ENCODE peak calls at places on chromosomes 4 and X, in seven cellular contexts. H is fibroblast of lung, C is mesendoderm, P is GM23248, B is neural progenitor cell, G is mammary epithelial cell, W is SK-N-SH. I is an unnamed sample.

GRCh38 chr4:84573738-84574720 is 8.9 kb upstream of the CDS1 start:
- DNase-seq in H (no peak), W (no peak), G (peak; percentile 60), P (peak; percentile 54), C (peak; percentile 42), B (no peak), I (no peak)

GRCh38 chr4:143025111-143025704 is 159.5 kb upstream of the USP38 start:
- DNase-seq in H (peak; percentile 68), B (peak; percentile 54), P (peak; percentile 69), W (no peak), G (peak; percentile 21), C (peak; percentile 80), I (no peak)

GRCh38 chrX:103356897-103357296 is 591 bp downstream of the TCEAL9 start:
- DNase-seq in H (no peak), P (peak; percentile 45), G (no peak), W (peak; percentile 29), C (no peak), B (peak; percentile 31), I (peak; percentile 50)

GRCh38 chrX:134688839-134689238 is 30.6 kb upstream of the PLAC1 start:
- DNase-seq in W (no peak), H (peak; percentile 76), B (no peak), G (peak; percentile 74), P (peak; percentile 78), C (no peak), I (no peak)

GRCh38 chr4:108849611-108850406 is 87.0 kb upstream of the ETNPPL start:
- DNase-seq in B (no peak), P (peak; percentile 79), C (no peak), G (no peak), W (no peak), H (peak; percentile 89), I (no peak)

GRCh38 chr4:140088317-140088967 is 65.5 kb downstream of the MAML3 start:
- DNase-seq in B (no peak), G (no peak), C (peak; percentile 69), H (peak; percentile 56), P (peak; percentile 34), W (no peak), I (no peak)

GRCh38 chr4:111070390-111070789 is 447.5 kb upstream of the PITX2 start:
- DNase-seq in H (no peak), B (no peak), G (no peak), P (peak; percentile 53), W (no peak), C (no peak), I (no peak)

GRCh38 chrX:153829799-153830631 is at the start of gene PDZD4:
- DNase-seq in H (no peak), P (peak; percentile 9), C (peak; percentile 66), B (peak; percentile 52), G (no peak), W (peak; percentile 74), I (no peak)

GRCh38 chr4:48639816-48640215 is 140.3 kb downstream of the FRYL start:
- DNase-seq in W (no peak), C (no peak), P (no peak), B (no peak), G (no peak), H (no peak), I (no peak)

GRCh38 chr4:53015681-53016080 is 153.6 kb downstream of the RASL11B start:
- DNase-seq in G (no peak), C (peak; percentile 53), W (peak; percentile 36), H (peak; percentile 55), P (peak; percentile 70), B (peak; percentile 66), I (peak; percentile 29)

GRCh38 chrX:148380614-148381561 is 119.5 kb upstream of the AFF2 start:
- DNase-seq in B (no peak), C (peak; percentile 35), G (peak; percentile 2), H (peak; percentile 32), P (peak; percentile 36), W (no peak), I (no peak)

GRCh38 chrX:49039598-49040375 is 3.4 kb downstream of the TFE3 start:
- DNase-seq in B (peak; percentile 92), G (peak; percentile 88), C (peak; percentile 99), H (peak; percentile 93), W (peak; percentile 36), P (peak; percentile 93), I (peak; percentile 52)

GRCh38 chrX:140744085-140744484 is 34.5 kb downstream of the LINC00632 start:
- DNase-seq in W (no peak), B (no peak), G (no peak), P (no peak), C (peak; percentile 31), H (peak; percentile 48), I (no peak)

DNA sequence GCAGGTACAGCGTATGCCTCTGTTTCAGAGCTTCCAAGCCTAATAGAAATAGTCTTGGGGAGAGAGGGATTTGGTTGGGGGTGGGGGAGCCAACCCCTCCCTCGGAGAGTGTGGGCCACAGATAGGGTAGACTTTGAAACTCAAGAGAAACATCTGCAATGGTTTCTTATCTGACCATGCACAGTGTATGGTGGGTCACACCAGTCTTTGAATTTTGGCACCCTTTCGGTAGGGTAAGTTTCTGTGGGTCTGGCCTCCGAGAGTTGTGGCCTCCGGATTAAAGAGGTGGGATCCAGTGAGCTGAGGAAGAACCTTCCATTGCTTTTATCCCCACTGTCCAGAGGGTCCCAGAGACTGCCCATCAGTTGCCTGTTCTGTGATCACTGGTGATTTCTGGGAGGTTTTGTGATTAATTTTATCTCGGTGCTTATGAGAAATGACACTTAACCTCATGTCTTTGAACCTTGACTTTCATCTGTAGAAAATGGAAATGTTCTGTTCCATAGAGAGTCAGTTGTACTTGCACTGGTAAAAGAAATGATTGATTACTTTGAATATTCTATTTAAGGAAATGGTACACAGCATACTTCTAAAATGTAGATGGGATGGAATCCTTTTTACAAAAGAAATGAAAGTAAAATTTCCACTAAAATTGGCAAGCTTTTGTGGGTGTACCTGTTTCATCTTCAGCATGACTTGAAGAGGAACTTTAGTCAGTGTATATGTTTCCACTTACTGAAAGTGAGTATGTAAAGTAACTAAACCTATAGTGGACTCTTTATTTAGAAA is 62.7 kb downstream of the TMEM131L start:
- DNase-seq in W (no peak), C (no peak), B (no peak), G (no peak), H (no peak), P (no peak), I (peak; percentile 10)
- H3K9ac ChIP-seq in W (no peak overlapping the region), C (no peak overlapping the region), B (no peak overlapping the region), G (no peak overlapping the region), H (no peak overlapping the region), P (no peak overlapping the region), I (no peak overlapping the region)

DNA sequence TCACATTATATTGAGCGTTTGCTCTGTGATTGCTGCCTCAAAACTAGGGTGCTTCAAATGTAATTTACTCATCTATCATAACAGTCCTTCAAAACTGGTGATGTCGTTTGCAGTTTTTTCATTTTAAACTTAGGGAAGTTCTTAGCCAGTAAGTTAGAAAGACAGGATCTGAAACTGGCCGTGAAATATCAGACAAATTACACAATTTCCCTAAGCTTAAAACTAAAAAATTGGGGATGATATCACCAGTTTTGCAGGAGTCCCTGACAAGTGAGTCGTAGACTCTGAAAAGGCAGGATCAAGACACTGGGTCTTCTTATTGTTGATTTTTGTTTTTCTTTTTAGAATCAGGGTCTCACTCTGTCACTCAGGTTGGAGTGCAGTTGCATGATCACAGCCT is 44.8 kb downstream of the MOB1B start:
- DNase-seq in B (no peak), P (peak; percentile 7), C (no peak), G (no peak), W (no peak), H (no peak), I (no peak)
- H3K4me1 ChIP-seq in B (peaks cover 6% of the 10 kb centered on the region), P (peaks cover 10% of the 10 kb centered on the region), C (no peaks in the 10 kb centered on the region), G (no peaks in the 10 kb centered on the region), W (no peaks in the 10 kb centered on the region), H (no peaks in the 10 kb centered on the region), I (no peaks in the 10 kb centered on the region)

DNA sequence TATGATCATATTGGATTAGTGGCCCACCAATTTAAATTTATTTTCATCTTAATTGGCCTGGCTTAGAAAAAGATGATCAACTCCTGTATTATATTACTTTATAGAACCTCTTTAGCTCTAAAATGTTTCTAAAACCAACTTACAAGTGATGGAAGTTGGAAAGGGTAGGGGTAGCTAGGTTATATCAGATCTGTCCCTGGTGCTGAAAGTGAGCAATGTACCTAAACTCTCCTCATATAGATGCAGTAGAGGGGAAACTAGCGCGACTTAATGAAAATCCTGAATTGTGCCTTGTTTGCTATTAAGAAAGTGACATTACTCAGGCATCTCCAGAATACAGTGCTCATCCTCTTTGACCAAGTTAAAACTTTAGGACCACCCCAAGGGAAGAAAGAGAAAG is 7.5 kb upstream of the PTCHD1 start:
- DNase-seq in P (no peak), H (no peak), C (no peak), G (no peak), B (peak; percentile 32), W (no peak), I (no peak)
- H3K27ac ChIP-seq in P (no peak overlapping the region), H (no peak overlapping the region), C (no peak overlapping the region), G (no peak overlapping the region), B (no peak overlapping the region), W (no peak overlapping the region), I (no peak overlapping the region)

GRCh38 chrX:20362268-20363002 is 95.7 kb upstream of the RPS6KA3 start:
- DNase-seq in H (peak; percentile 75), C (peak; percentile 32), B (peak; percentile 1), P (peak; percentile 77), G (no peak), W (no peak), I (no peak)
- H3K9ac ChIP-seq in H (no peak overlapping the region), C (no peak overlapping the region), B (no peak overlapping the region), P (peak overlapping the region; percentile 56), G (no peak overlapping the region), W (no peak overlapping the region), I (no peak overlapping the region)

DNA sequence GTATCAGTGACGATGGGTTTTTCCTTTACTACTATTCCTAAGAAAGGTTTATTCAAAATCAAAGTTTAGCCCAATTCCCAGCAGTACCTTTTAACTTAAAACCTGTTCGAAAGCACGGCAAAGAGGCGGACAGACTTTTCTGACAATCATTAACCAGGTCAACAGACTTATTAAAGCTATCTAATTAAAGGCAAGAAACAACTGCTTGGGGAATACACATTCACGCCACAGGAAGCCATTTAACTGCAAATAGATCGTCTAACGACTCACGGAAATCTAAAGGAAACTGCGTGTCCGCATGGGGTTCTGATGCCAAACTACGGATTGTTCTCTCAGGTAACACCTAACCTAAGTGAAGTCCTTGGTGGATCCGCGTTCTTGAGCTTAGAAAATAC is 660 bp upstream of the USP53 start:
- DNase-seq in G (no peak), B (no peak), P (peak; percentile 18), H (no peak), C (peak; percentile 94), W (no peak), I (no peak)
- H3K4me1 ChIP-seq in G (peaks cover 29% of the 10 kb centered on the region), B (peaks cover 10% of the 10 kb centered on the region), P (peaks cover 49% of the 10 kb centered on the region), H (peaks cover 21% of the 10 kb centered on the region), C (peaks cover 2% of the 10 kb centered on the region), W (peaks cover 6% of the 10 kb centered on the region), I (no peaks in the 10 kb centered on the region)

GRCh38 chrX:55008571-55009358 is 8.6 kb downstream of the APEX2 start:
- DNase-seq in W (no peak), H (peak; percentile 67), C (no peak), B (no peak), P (peak; percentile 21), G (peak; percentile 64), I (no peak)
- H3K27ac ChIP-seq in W (no peak overlapping the region), H (no peak overlapping the region), C (no peak overlapping the region), B (no peak overlapping the region), P (no peak overlapping the region), G (peak overlapping the region; percentile 61), I (peak overlapping the region; percentile 75)

GRCh38 chr4:104486702-104487101 is 8.0 kb downstream of the CXXC4 start:
- DNase-seq in B (no peak), P (no peak), C (no peak), H (no peak), W (no peak), G (no peak), I (no peak)
- H3K9ac ChIP-seq in B (no peak overlapping the region), P (no peak overlapping the region), C (no peak overlapping the region), H (no peak overlapping the region), W (no peak overlapping the region), G (no peak overlapping the region), I (no peak overlapping the region)

GRCh38 chr4:10108818-10109783 is 7.5 kb downstream of the WDR1 start:
- DNase-seq in G (peak; percentile 96), W (no peak), H (peak; percentile 68), C (no peak), P (peak; percentile 66), B (no peak), I (no peak)
- H3K4me1 ChIP-seq in G (peaks cover 75% of the 10 kb centered on the region), W (peaks cover 22% of the 10 kb centered on the region), H (peaks cover 42% of the 10 kb centered on the region), C (no peaks in the 10 kb centered on the region), P (peaks cover 76% of the 10 kb centered on the region), B (peaks cover 18% of the 10 kb centered on the region), I (peaks cover 33% of the 10 kb centered on the region)